ENCODE peak calls at places on chromosomes 12 and 14, in six cellular contexts. Q is dorsolateral prefrontal cortex, C is stomach, Y is heart left ventricle, T is GM23338, Z is HCT116. W is an unnamed sample.

GRCh38 chr12:92987362-92987761 is 58.3 kb upstream of the EEA1 start:
- DNase-seq in T (peak), Z (peak), Y (no peak), C (no peak), Q (no peak), W (no peak)

GRCh38 chr12:22339691-22340090 is 5.2 kb upstream of the ST8SIA1 start:
- DNase-seq in Z (no peak), T (no peak), Y (no peak), C (no peak), Q (no peak), W (no peak)

GRCh38 chr12:457676-458075 is 2.1 kb upstream of the B4GALNT3 start:
- DNase-seq in Z (no peak), Y (no peak), T (no peak), C (no peak), Q (peak), W (no peak)

GRCh38 chr12:94266390-94266789 is 118.0 kb downstream of the PLXNC1 start:
- DNase-seq in Y (no peak), C (no peak), Z (no peak), Q (no peak), T (no peak), W (no peak)

GRCh38 chr12:47348206-47348605 is 268.4 kb upstream of the AMIGO2 start:
- DNase-seq in Q (no peak), Y (no peak), Z (no peak), C (no peak), T (no peak), W (no peak)

GRCh38 chr12:14442221-14442881 is 76.9 kb downstream of the ATF7IP start:
- DNase-seq in T (no peak), Q (no peak), C (no peak), Y (no peak), Z (no peak), W (no peak)

GRCh38 chr12:5586201-5586600 is 154.3 kb downstream of the NTF3 start:
- DNase-seq in C (no peak), Q (no peak), T (no peak), Y (no peak), Z (no peak), W (no peak)

GRCh38 chr14:31229638-31230229 is 22.1 kb upstream of the HECTD1 start:
- DNase-seq in C (peak), T (peak), Z (peak), Q (no peak), Y (peak), W (peak)

GRCh38 chr14:54727929-54728328 is 161.0 kb downstream of the SAMD4A start:
- DNase-seq in C (no peak), Q (no peak), T (no peak), Z (no peak), Y (no peak), W (no peak)

GRCh38 chr12:108821407-108822397 is 35.7 kb downstream of the SSH1 start:
- DNase-seq in Q (peak), Z (no peak), C (no peak), T (no peak), Y (peak), W (no peak)

GRCh38 chr12:25529738-25530137 is 23.3 kb downstream of the LMNTD1 start:
- DNase-seq in Q (no peak), Y (no peak), T (no peak), C (no peak), Z (no peak), W (no peak)

GRCh38 chr14:75138492-75138891 is 11.6 kb upstream of the NEK9 start:
- DNase-seq in Z (no peak), C (no peak), Y (no peak), T (no peak), Q (no peak), W (no peak)

DNA sequence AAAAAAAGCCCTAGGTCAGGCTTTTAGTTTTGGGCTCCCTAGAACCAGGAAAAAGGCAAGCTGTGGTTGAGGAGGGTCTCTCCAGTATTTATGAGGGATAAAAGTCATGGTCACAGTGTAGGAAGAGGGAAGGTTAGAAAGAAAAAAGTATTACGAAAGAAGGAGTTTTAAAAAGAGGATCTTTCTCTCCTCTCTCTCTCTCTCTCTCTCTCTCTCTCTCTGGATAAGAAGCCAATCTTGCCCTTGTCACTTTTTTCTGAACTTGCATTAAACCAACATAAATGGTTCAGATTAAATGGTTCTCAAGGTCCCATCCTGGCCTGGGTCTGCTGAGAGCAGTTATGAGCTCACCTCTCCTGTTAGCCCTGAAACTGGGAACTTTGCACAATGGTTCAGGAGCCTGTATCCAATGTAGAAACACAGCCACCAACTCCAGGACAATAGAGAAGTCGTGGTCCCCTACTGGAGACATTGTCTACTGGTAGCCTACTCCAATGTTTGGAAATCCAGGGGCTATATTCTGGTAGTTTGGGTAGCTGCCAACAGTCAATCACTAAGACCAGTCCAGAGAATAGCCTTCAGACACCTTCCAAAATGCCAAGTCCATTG is 131.9 kb downstream of the DAD1 start:
- DNase-seq in C (no peak), Y (no peak), Z (no peak), Q (no peak), T (no peak), W (no peak)
- H3K4me3 ChIP-seq in C (no peak), Y (no peak), Z (no peak), Q (no peak), T (no peak), W (no peak)

GRCh38 chr12:1932264-1932777 is 13.9 kb upstream of the CACNA2D4 start:
- DNase-seq in T (no peak), C (peak), Z (no peak), Y (peak), Q (no peak), W (no peak)
- H3K27ac ChIP-seq in T (no peak), C (no peak), Z (no peak), Y (no peak), Q (no peak), W (peak)

GRCh38 chr12:96425973-96426372 is 25.7 kb upstream of the CDK17 start:
- DNase-seq in Q (no peak), T (no peak), Z (no peak), Y (no peak), C (no peak), W (no peak)
- H3K4me3 ChIP-seq in Q (no peak), T (no peak), Z (no peak), Y (no peak), C (no peak), W (no peak)

DNA sequence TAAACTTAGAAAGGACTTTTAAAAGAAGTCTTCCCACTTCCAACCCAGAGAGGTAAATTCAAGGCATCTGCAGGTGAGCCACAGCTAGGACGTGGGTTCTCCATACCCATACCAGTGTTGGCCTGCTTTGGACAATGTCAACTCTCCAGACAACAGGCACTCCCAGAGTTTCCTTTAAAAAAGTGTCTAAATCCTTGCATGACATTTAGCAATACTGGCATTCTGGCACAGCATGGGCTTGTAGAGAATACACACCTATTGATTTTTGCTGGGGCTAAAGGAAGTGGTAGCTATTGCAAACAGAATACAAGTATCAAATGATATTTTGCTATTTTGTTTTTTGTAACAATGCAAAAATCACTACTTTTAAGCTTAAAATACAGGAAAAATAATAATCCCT is 25.8 kb upstream of the DICER1 start:
- DNase-seq in Z (no peak), Q (no peak), T (no peak), Y (no peak), C (no peak), W (no peak)
- H3K27ac ChIP-seq in Z (no peak), Q (peak), T (no peak), Y (peak), C (peak), W (peak)

DNA sequence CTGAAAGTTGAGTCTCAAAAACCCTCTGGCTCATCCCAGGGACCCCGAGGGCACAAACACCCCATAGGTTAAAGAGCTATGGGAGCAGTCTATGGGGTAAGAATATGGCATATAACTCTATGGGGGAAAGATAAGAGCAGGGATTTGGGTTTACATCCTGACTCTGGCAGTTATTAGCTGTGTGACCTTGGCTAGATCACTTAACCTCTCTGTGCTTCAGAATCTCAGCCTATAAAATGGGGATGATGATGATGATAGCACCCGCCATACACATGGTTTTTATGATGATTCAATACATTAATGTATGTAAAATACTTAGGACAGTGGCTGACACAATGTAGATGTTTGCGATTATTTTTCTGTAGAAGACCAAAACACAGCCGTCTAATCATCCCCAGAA is 26.2 kb downstream of the IRF2BPL start:
- DNase-seq in Y (no peak), C (no peak), Q (no peak), Z (no peak), T (no peak), W (no peak)
- H3K4me3 ChIP-seq in Y (no peak), C (no peak), Q (no peak), Z (no peak), T (no peak), W (no peak)

W was measured in esophagus muscularis mucosa.